ENCODE peak calls at places on chromosomes 7 and 10, in six cellular contexts. O, U, Q, V, K and H are unnamed samples.

GRCh38 chr10:101897633-101898032 is 54.0 kb upstream of the KCNIP2 start:
- DNase-seq in Q (no peak), K (no peak), O (peak), U (no peak), V (no peak), H (no peak)

GRCh38 chr10:133384071-133384470 is 5.0 kb downstream of the PAOX start:
- DNase-seq in U (no peak), K (no peak), Q (no peak), V (no peak), O (no peak), H (no peak)

GRCh38 chr7:148060724-148061123 is 529.8 kb upstream of the C7orf33 start:
- DNase-seq in O (no peak), Q (no peak), U (no peak), V (no peak), K (no peak), H (no peak)

GRCh38 chr7:41529831-41530230 is 173.1 kb downstream of the INHBA start:
- DNase-seq in Q (no peak), U (no peak), O (no peak), K (no peak), V (no peak), H (no peak)

GRCh38 chr10:123958221-123958620 is 66.6 kb upstream of the CPXM2 start:
- DNase-seq in V (no peak), O (no peak), K (no peak), Q (no peak), U (no peak), H (no peak)

GRCh38 chr10:103382769-103383168 is 13.5 kb downstream of the ATP5MK start:
- DNase-seq in O (no peak), U (no peak), Q (no peak), V (no peak), K (no peak), H (no peak)

GRCh38 chr7:140989068-140989467 is 25.7 kb downstream of the MRPS33 start:
- DNase-seq in V (no peak), K (no peak), Q (no peak), O (no peak), U (no peak), H (no peak)

GRCh38 chr10:24136070-24136469 is 72.9 kb upstream of the KIAA1217 start:
- DNase-seq in V (no peak), K (no peak), U (no peak), Q (no peak), O (no peak), H (no peak)

GRCh38 chr7:127809285-127809702 is 157.3 kb downstream of the SND1 start:
- DNase-seq in U (no peak), Q (peak), K (no peak), V (no peak), O (no peak), H (no peak)

GRCh38 chr10:88095291-88095721 is 231.9 kb downstream of the PTEN start:
- DNase-seq in K (no peak), U (no peak), O (no peak), V (no peak), Q (no peak), H (no peak)

GRCh38 chr7:72538856-72539255 is 126.7 kb upstream of the CALN1 start:
- DNase-seq in Q (no peak), O (no peak), V (no peak), K (no peak), U (no peak), H (no peak)

GRCh38 chr10:43978936-43979335 is 330.3 kb upstream of the ZNF32 start:
- DNase-seq in K (no peak), U (no peak), O (no peak), V (no peak), Q (no peak), H (no peak)

GRCh38 chr10:78817361-78817760 is 251.4 kb upstream of the ZMIZ1 start:
- DNase-seq in U (no peak), V (peak), Q (no peak), K (no peak), O (no peak), H (no peak)

GRCh38 chr7:115135111-115135510 is 213.2 kb downstream of the MDFIC start:
- DNase-seq in U (no peak), K (no peak), V (no peak), Q (no peak), O (no peak), H (no peak)

GRCh38 chr7:33191326-33191725 is 62.0 kb downstream of the BBS9 start:
- DNase-seq in U (no peak), V (no peak), Q (no peak), K (no peak), O (no peak), H (no peak)

GRCh38 chr7:80216996-80217842 is 82.6 kb downstream of the GNAI1 start:
- DNase-seq in O (no peak), K (no peak), Q (no peak), U (no peak), V (no peak), H (no peak)

GRCh38 chr7:151818674-151819519 is 58.0 kb downstream of the PRKAG2 start:
- DNase-seq in K (no peak), O (no peak), U (no peak), V (no peak), Q (no peak), H (no peak)

GRCh38 chr10:33799281-33799943 is 464.9 kb upstream of the NRP1 start:
- DNase-seq in O (no peak), V (no peak), U (no peak), Q (no peak), K (no peak), H (no peak)

GRCh38 chr10:125160856-125161569 is 650 bp upstream of the CTBP2 start:
- DNase-seq in O (peak), U (no peak), Q (peak), K (peak), V (peak), H (peak)
- TF ChIP-seq CTCF in O (peak), U (no peak), Q (peak), K (no peak), V (peak), H (no peak)

DNA sequence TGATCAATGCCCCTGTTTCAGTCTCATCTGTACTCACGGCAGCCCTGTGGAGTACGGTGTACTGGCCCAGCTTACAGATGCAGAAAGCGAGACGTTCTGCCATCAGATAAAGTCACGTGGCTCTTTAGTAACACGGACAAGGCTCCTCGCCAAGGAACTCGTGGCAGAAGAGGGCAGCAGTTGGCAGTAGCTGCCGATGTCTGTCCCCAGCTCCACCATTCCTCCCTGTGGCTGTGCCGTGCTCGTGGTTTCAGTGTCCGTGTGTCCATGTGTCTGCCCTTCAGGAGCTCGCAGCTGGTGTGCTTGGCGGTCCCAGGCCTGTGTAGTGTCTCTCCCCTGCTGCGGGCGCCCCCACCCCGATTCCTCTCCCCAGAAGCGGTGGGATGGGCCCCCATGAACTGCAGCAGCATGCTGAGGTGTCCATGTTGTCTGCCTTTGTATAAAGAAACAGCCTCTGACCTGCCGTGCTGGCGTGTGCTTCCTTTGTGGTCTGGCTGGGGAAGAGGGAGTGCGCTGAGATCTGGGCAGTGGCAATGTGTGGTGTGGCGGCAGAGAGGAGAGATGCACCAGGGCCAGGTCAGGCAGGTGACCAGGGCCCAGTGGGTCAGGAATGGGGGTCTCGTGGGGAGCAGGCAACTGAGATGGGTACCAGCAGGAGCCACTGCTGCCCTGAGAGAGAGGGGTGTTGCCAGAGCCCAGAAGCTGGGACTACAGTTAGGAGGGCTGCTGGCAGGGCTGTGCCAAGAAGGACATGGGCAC is 9.8 kb downstream of the RHBDD2 start:
- DNase-seq in K (no peak), Q (no peak), V (no peak), O (peak), U (no peak), H (no peak)
- TF ChIP-seq CTCF in K (no peak), Q (no peak), V (no peak), O (no peak), U (no peak), H (no peak)

GRCh38 chr7:14123923-14124322 is 134.5 kb upstream of the ETV1 start:
- DNase-seq in Q (no peak), U (no peak), O (no peak), V (no peak), K (no peak), H (no peak)

DNA sequence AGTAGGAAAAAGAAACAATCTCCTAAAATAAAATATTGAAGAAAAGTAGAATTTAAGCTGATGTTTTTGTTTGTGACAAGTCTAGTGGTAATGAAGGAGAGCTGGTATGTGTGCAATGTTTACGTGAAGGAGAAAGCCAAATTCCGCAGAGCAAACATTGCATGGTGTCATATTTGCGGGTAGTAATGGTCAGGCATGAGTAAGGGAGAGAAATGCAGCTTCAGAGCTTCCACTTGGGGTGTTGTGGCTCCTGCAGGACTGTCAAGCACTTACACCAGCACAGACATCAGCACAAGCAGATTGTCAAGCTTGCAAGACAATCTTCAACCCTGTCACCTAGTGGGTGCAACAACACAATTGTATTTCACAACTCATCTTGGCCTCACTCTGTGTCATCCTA is 136.5 kb upstream of the ETV1 start:
- DNase-seq in U (no peak), Q (no peak), K (no peak), O (no peak), V (no peak), H (no peak)
- TF ChIP-seq CTCF in U (no peak), Q (no peak), K (no peak), O (no peak), V (no peak), H (no peak)

DNA sequence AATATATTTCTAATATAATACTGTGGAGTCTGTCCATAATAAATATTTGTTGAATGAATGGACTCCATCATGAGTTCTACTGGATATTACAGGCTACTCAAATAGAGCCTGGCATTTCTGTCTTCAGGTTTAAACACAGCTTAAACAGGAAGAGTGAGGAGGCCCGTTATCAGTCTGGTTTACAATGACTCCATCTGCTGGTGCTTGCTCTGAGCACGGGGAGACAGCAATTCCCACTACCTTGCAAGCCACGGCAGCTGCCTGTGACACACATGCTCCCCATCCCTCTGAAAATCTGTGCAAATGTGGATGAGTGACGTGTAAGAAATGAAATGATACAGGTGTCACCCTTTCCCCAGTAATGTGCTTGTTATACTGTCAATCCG is 293.5 kb upstream of the IMMP2L start:
- DNase-seq in U (no peak), Q (peak), V (no peak), K (no peak), O (no peak), H (no peak)
- TF ChIP-seq CTCF in U (no peak), Q (no peak), V (no peak), K (no peak), O (no peak), H (no peak)

GRCh38 chr10:3043512-3044368 is 23.6 kb upstream of the PFKP start:
- DNase-seq in O (peak), V (no peak), Q (peak), K (peak), U (no peak), H (no peak)
- TF ChIP-seq CTCF in O (peak), V (peak), Q (peak), K (peak), U (peak), H (peak)

GRCh38 chr7:28984631-28985030 is 26.5 kb upstream of the TRIL start:
- DNase-seq in K (no peak), Q (no peak), V (no peak), O (peak), U (no peak), H (no peak)
- TF ChIP-seq CTCF in K (no peak), Q (no peak), V (no peak), O (no peak), U (no peak), H (no peak)

DNA sequence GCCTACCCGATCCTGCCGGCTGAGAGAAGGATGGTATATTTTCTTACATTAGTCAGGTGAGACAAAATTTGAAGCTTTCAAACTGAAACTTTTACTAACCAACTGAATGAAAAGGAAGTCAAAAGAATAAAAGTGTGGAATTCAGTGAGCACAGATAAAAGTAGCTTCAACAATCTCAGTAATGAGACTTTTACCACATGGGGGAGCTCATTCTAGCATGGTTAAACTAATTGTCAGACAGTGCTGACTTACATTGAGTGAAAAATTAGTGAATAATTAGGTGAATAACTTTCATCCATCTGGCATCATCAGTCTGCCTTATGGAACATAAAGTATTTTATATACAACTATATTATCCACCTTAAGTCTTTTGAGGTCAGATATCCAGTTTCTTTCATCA is 8.4 kb downstream of the FAM237B start:
- DNase-seq in O (no peak), V (no peak), Q (no peak), K (no peak), U (no peak), H (no peak)
- TF ChIP-seq CTCF in O (no peak), V (no peak), Q (no peak), K (no peak), U (no peak), H (no peak)

GRCh38 chr7:78043159-78043558 is 244.6 kb downstream of the PHTF2 start:
- DNase-seq in U (no peak), K (no peak), Q (no peak), V (no peak), O (no peak), H (no peak)

GRCh38 chr7:78041409-78041808 is 242.8 kb downstream of the PHTF2 start:
- DNase-seq in Q (no peak), V (no peak), O (no peak), K (no peak), U (no peak), H (no peak)

GRCh38 chr7:78037603-78038002 is 239.0 kb downstream of the PHTF2 start:
- DNase-seq in V (no peak), Q (no peak), U (no peak), K (no peak), O (no peak), H (no peak)

GRCh38 chr7:78038465-78039080 is 240.0 kb downstream of the PHTF2 start:
- DNase-seq in K (no peak), Q (no peak), U (no peak), V (no peak), O (no peak), H (no peak)

GRCh38 chr7:78039791-78040776 is 241.5 kb downstream of the PHTF2 start:
- DNase-seq in U (peak), O (peak), V (no peak), K (no peak), Q (peak), H (no peak)
- TF ChIP-seq CTCF in U (peak), O (peak), V (no peak), K (peak), Q (peak), H (peak)

GRCh38 chr7:129635300-129636029 is 23.9 kb downstream of the NRF1 start:
- DNase-seq in U (peak), O (peak), K (peak), Q (peak), V (peak), H (no peak)
- TF ChIP-seq CTCF in U (peak), O (peak), K (peak), Q (peak), V (no peak), H (peak)